ENCODE peak calls at places on chromosome 14, in nine cellular contexts. One of them, this sample, is unnamed.

GRCh38 chr14:32102968-32103367 is 25.9 kb downstream of the ARHGAP5 start:
- DNase-seq in tibial artery: no peak
- DNase-seq in upper lobe of right lung: no peak
- DNase-seq in lung: no peak
- DNase-seq in gastrocnemius medialis: no peak
- DNase-seq in right atrium auricular region: no peak
- DNase-seq in left lung: no peak
- DNase-seq in CD4-positive, alpha-beta memory T cell: no peak
- DNase-seq in tibial nerve: no peak
- DNase-seq in this sample: no peak

GRCh38 chr14:35378638-35379568 is 25.6 kb downstream of the NFKBIA start:
- DNase-seq in tibial artery: peak; percentile 93
- DNase-seq in upper lobe of right lung: no peak
- DNase-seq in lung: no peak
- DNase-seq in gastrocnemius medialis: no peak
- DNase-seq in right atrium auricular region: no peak
- DNase-seq in left lung: no peak
- DNase-seq in CD4-positive, alpha-beta memory T cell: no peak
- DNase-seq in tibial nerve: no peak
- DNase-seq in this sample: no peak

GRCh38 chr14:39097159-39097558 is 5.9 kb downstream of the SEC23A start:
- DNase-seq in tibial artery: no peak
- DNase-seq in upper lobe of right lung: no peak
- DNase-seq in lung: no peak
- DNase-seq in gastrocnemius medialis: no peak
- DNase-seq in right atrium auricular region: no peak
- DNase-seq in left lung: no peak
- DNase-seq in CD4-positive, alpha-beta memory T cell: peak; percentile 9
- DNase-seq in tibial nerve: no peak
- DNase-seq in this sample: no peak

GRCh38 chr14:59299731-59300130 is 111.3 kb downstream of the DAAM1 start:
- DNase-seq in tibial artery: no peak
- DNase-seq in upper lobe of right lung: no peak
- DNase-seq in lung: no peak
- DNase-seq in gastrocnemius medialis: no peak
- DNase-seq in right atrium auricular region: no peak
- DNase-seq in left lung: no peak
- DNase-seq in CD4-positive, alpha-beta memory T cell: no peak
- DNase-seq in tibial nerve: no peak
- DNase-seq in this sample: no peak

GRCh38 chr14:24032727-24033418 is 18.9 kb upstream of the CARMIL3 start:
- DNase-seq in tibial artery: no peak
- DNase-seq in upper lobe of right lung: no peak
- DNase-seq in lung: peak; percentile 50
- DNase-seq in gastrocnemius medialis: peak; percentile 77
- DNase-seq in right atrium auricular region: peak; percentile 71
- DNase-seq in left lung: no peak
- DNase-seq in CD4-positive, alpha-beta memory T cell: no peak
- DNase-seq in tibial nerve: no peak
- DNase-seq in this sample: no peak

GRCh38 chr14:60102389-60102788 is 10.7 kb downstream of the PCNX4 start:
- DNase-seq in tibial artery: no peak
- DNase-seq in upper lobe of right lung: no peak
- DNase-seq in lung: no peak
- DNase-seq in gastrocnemius medialis: no peak
- DNase-seq in right atrium auricular region: no peak
- DNase-seq in left lung: no peak
- DNase-seq in CD4-positive, alpha-beta memory T cell: no peak
- DNase-seq in tibial nerve: no peak
- DNase-seq in this sample: no peak

GRCh38 chr14:51604078-51604477 is 47.6 kb upstream of the FRMD6 start:
- DNase-seq in tibial artery: no peak
- DNase-seq in upper lobe of right lung: no peak
- DNase-seq in lung: no peak
- DNase-seq in gastrocnemius medialis: no peak
- DNase-seq in right atrium auricular region: no peak
- DNase-seq in left lung: no peak
- DNase-seq in CD4-positive, alpha-beta memory T cell: no peak
- DNase-seq in tibial nerve: no peak
- DNase-seq in this sample: no peak

GRCh38 chr14:94679941-94680340 is 67.8 kb downstream of the SERPINA3 start:
- DNase-seq in tibial artery: peak; percentile 39
- DNase-seq in upper lobe of right lung: peak; percentile 46
- DNase-seq in lung: no peak
- DNase-seq in gastrocnemius medialis: no peak
- DNase-seq in right atrium auricular region: no peak
- DNase-seq in left lung: no peak
- DNase-seq in CD4-positive, alpha-beta memory T cell: no peak
- DNase-seq in tibial nerve: peak; percentile 8
- DNase-seq in this sample: no peak

GRCh38 chr14:88568196-88568595 is 5.4 kb downstream of the ZC3H14 start:
- DNase-seq in tibial artery: no peak
- DNase-seq in upper lobe of right lung: no peak
- DNase-seq in lung: no peak
- DNase-seq in gastrocnemius medialis: no peak
- DNase-seq in right atrium auricular region: no peak
- DNase-seq in left lung: no peak
- DNase-seq in CD4-positive, alpha-beta memory T cell: no peak
- DNase-seq in tibial nerve: no peak
- DNase-seq in this sample: no peak

GRCh38 chr14:65044596-65044959 is 57.7 kb downstream of the MAX start:
- DNase-seq in tibial artery: peak; percentile 69
- DNase-seq in upper lobe of right lung: peak; percentile 77
- DNase-seq in lung: peak; percentile 36
- DNase-seq in gastrocnemius medialis: no peak
- DNase-seq in right atrium auricular region: no peak
- DNase-seq in left lung: peak; percentile 81
- DNase-seq in CD4-positive, alpha-beta memory T cell: no peak
- DNase-seq in tibial nerve: no peak
- DNase-seq in this sample: no peak

GRCh38 chr14:34044666-34045306 is 93.9 kb upstream of the EGLN3 start:
- DNase-seq in tibial artery: no peak
- DNase-seq in upper lobe of right lung: no peak
- DNase-seq in lung: no peak
- DNase-seq in gastrocnemius medialis: no peak
- DNase-seq in right atrium auricular region: no peak
- DNase-seq in left lung: no peak
- DNase-seq in CD4-positive, alpha-beta memory T cell: no peak
- DNase-seq in tibial nerve: no peak
- DNase-seq in this sample: no peak

GRCh38 chr14:65263161-65263788 is 149.3 kb upstream of the FUT8 start:
- DNase-seq in tibial artery: no peak
- DNase-seq in upper lobe of right lung: no peak
- DNase-seq in lung: no peak
- DNase-seq in gastrocnemius medialis: no peak
- DNase-seq in right atrium auricular region: no peak
- DNase-seq in left lung: no peak
- DNase-seq in CD4-positive, alpha-beta memory T cell: no peak
- DNase-seq in tibial nerve: no peak
- DNase-seq in this sample: no peak

GRCh38 chr14:77139022-77139421 is 2.6 kb downstream of the ZDHHC22 start:
- DNase-seq in tibial artery: peak; percentile 46
- DNase-seq in upper lobe of right lung: peak; percentile 51
- DNase-seq in lung: no peak
- DNase-seq in gastrocnemius medialis: no peak
- DNase-seq in right atrium auricular region: no peak
- DNase-seq in left lung: no peak
- DNase-seq in CD4-positive, alpha-beta memory T cell: no peak
- DNase-seq in tibial nerve: no peak
- DNase-seq in this sample: no peak

GRCh38 chr14:31951638-31951964 is 125.5 kb upstream of the ARHGAP5 start:
- DNase-seq in tibial artery: no peak
- DNase-seq in upper lobe of right lung: no peak
- DNase-seq in lung: no peak
- DNase-seq in gastrocnemius medialis: no peak
- DNase-seq in right atrium auricular region: no peak
- DNase-seq in left lung: no peak
- DNase-seq in CD4-positive, alpha-beta memory T cell: no peak
- DNase-seq in tibial nerve: no peak
- DNase-seq in this sample: no peak

GRCh38 chr14:89479802-89480201 is 62.8 kb upstream of the FOXN3 start:
- DNase-seq in tibial artery: no peak
- DNase-seq in upper lobe of right lung: no peak
- DNase-seq in lung: no peak
- DNase-seq in gastrocnemius medialis: no peak
- DNase-seq in right atrium auricular region: no peak
- DNase-seq in left lung: no peak
- DNase-seq in CD4-positive, alpha-beta memory T cell: no peak
- DNase-seq in tibial nerve: no peak
- DNase-seq in this sample: no peak

GRCh38 chr14:61699092-61699491 is 3.8 kb downstream of the HIF1A start:
- DNase-seq in tibial artery: no peak
- DNase-seq in upper lobe of right lung: no peak
- DNase-seq in lung: no peak
- DNase-seq in gastrocnemius medialis: no peak
- DNase-seq in right atrium auricular region: no peak
- DNase-seq in left lung: no peak
- DNase-seq in CD4-positive, alpha-beta memory T cell: no peak
- DNase-seq in tibial nerve: no peak
- DNase-seq in this sample: no peak
- H3K4me1 ChIP-seq in tibial artery: peaks cover 66% of the 10 kb centered on the region
- H3K4me1 ChIP-seq in upper lobe of right lung: peaks cover 39% of the 10 kb centered on the region
- H3K4me1 ChIP-seq in lung: no peaks in the 10 kb centered on the region
- H3K4me1 ChIP-seq in gastrocnemius medialis: peaks cover 26% of the 10 kb centered on the region
- H3K4me1 ChIP-seq in right atrium auricular region: no peaks in the 10 kb centered on the region
- H3K4me1 ChIP-seq in left lung: peaks cover 60% of the 10 kb centered on the region
- H3K4me1 ChIP-seq in CD4-positive, alpha-beta memory T cell: peaks cover 74% of the 10 kb centered on the region
- H3K4me1 ChIP-seq in tibial nerve: peaks cover 45% of the 10 kb centered on the region
- H3K4me1 ChIP-seq in this sample: peaks cover 15% of the 10 kb centered on the region

DNA sequence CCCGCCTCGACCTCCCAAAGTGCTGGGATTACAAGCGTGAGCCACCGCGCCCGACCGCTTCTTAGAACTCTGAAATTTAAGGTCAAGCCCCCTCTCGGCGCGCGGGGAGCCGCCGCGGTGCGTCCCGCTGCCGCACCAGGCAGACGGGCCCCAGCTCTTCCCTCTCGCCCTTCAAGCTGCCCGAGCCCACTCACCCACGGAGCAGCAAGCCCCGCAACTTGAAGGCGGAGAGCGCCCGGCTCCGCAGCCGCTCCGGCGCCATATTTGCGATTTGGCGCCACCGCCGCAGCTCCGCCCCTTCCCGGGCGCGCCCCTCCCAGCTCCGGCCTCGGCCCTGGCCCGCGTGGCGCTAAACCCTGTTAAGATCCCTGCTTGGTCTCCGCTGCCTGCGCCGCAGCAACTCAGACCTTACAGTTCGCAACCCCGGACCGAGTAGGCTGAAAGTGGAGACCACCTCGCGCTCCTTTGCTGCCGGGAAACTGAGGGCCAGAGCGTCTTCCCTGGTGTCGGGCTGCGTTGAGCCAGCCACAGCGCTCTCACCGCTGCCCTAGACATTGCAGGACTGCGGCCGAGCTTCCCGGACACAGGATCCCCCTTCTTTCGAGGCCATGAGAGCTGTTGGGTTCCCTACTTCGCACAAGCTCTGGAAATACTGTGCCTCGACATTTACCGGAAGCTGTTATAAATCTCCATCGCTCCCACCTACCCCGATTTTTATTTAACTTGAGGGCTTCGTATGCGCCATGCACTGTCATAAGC is at the start of gene POLE2:
- DNase-seq in tibial artery: peak; percentile 80
- DNase-seq in upper lobe of right lung: peak; percentile 90
- DNase-seq in lung: peak; percentile 75
- DNase-seq in gastrocnemius medialis: peak; percentile 49
- DNase-seq in right atrium auricular region: peak; percentile 70
- DNase-seq in left lung: peak; percentile 96
- DNase-seq in CD4-positive, alpha-beta memory T cell: peak; percentile 62
- DNase-seq in tibial nerve: peak; percentile 40
- DNase-seq in this sample: no peak
- H3K4me1 ChIP-seq in tibial artery: peaks cover 7% of the 10 kb centered on the region
- H3K4me1 ChIP-seq in upper lobe of right lung: peaks cover 6% of the 10 kb centered on the region
- H3K4me1 ChIP-seq in lung: peaks cover 3% of the 10 kb centered on the region
- H3K4me1 ChIP-seq in gastrocnemius medialis: peaks cover 5% of the 10 kb centered on the region
- H3K4me1 ChIP-seq in right atrium auricular region: no peaks in the 10 kb centered on the region
- H3K4me1 ChIP-seq in left lung: peaks cover 17% of the 10 kb centered on the region
- H3K4me1 ChIP-seq in CD4-positive, alpha-beta memory T cell: peaks cover 14% of the 10 kb centered on the region
- H3K4me1 ChIP-seq in tibial nerve: peaks cover 24% of the 10 kb centered on the region
- H3K4me1 ChIP-seq in this sample: peaks cover 22% of the 10 kb centered on the region

DNA sequence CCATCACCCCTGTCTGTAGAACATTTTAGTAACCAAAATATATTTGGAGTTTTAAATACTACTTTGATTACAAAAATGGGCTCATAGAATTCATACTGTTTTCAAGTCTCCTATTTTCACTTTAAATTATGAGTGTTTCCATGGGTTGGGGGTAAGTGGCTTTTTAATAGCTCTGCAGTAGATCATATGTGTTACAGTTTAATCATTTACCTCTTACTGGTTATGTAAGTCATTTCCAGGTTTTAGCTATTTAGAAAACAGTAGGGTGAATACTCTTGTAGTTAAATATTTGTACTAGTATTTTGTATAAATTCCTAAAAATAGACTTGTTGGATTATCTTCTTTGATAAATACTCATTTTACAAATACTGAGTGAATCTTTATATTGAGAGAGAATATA is 8.2 kb downstream of the PCNX1 start:
- DNase-seq in tibial artery: no peak
- DNase-seq in upper lobe of right lung: no peak
- DNase-seq in lung: no peak
- DNase-seq in gastrocnemius medialis: no peak
- DNase-seq in right atrium auricular region: no peak
- DNase-seq in left lung: no peak
- DNase-seq in CD4-positive, alpha-beta memory T cell: no peak
- DNase-seq in tibial nerve: no peak
- DNase-seq in this sample: no peak
- H3K4me1 ChIP-seq in tibial artery: peaks cover 48% of the 10 kb centered on the region
- H3K4me1 ChIP-seq in upper lobe of right lung: peaks cover 37% of the 10 kb centered on the region
- H3K4me1 ChIP-seq in lung: peaks cover 2% of the 10 kb centered on the region
- H3K4me1 ChIP-seq in gastrocnemius medialis: peaks cover 34% of the 10 kb centered on the region
- H3K4me1 ChIP-seq in right atrium auricular region: no peaks in the 10 kb centered on the region
- H3K4me1 ChIP-seq in left lung: peaks cover 84% of the 10 kb centered on the region
- H3K4me1 ChIP-seq in CD4-positive, alpha-beta memory T cell: peaks cover 97% of the 10 kb centered on the region
- H3K4me1 ChIP-seq in tibial nerve: peaks cover 30% of the 10 kb centered on the region
- H3K4me1 ChIP-seq in this sample: peaks cover 32% of the 10 kb centered on the region

DNA sequence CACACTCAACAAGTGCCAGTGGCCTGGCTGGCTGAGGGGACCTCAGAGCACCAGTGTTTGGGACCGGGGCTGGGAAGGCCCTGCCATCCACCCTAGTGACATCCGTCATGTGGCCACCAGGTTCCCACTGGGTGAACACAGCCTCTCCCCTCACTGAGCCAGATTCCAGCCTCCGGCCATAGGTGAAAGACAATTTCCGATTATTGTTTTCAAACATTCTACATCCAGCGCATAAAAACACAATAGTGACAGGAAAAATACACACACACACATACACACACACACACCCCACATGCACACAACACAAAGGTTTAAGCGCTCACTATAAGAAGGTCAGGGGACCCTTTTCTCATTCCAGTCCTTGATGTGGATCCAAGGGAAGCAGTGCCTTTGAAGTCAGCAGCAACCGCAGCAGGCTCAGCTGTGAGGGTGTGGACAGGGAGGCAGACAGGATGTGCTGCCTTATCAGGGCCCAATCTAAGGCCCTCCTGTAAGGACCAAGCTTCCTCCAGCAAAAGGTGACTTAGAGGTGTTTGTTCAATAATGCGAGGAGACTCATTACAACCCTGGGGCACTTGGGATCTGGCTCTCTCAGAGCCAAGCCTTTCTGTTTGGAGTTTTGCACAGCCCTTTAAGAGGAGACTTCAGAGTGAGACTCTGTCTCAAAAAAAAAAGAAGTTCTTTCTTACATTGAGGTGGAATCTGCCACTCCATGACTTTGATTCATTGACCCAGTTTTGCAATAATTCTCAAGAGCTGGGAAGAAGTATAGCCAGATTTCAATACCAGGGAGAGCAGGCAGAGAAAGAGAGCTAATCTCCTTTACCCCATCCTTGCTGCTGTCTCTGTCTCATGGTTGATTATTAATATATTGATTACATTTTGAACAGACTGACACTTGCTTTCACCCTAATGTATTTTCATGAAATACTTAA is 227.8 kb downstream of the ZFP36L1 start:
- DNase-seq in tibial artery: peak; percentile 60
- DNase-seq in upper lobe of right lung: no peak
- DNase-seq in lung: no peak
- DNase-seq in gastrocnemius medialis: no peak
- DNase-seq in right atrium auricular region: no peak
- DNase-seq in left lung: no peak
- DNase-seq in CD4-positive, alpha-beta memory T cell: peak; percentile 6
- DNase-seq in tibial nerve: no peak
- DNase-seq in this sample: no peak
- H3K4me1 ChIP-seq in tibial artery: peaks cover 28% of the 10 kb centered on the region
- H3K4me1 ChIP-seq in upper lobe of right lung: peaks cover 55% of the 10 kb centered on the region
- H3K4me1 ChIP-seq in lung: peaks cover 41% of the 10 kb centered on the region
- H3K4me1 ChIP-seq in gastrocnemius medialis: peaks cover 22% of the 10 kb centered on the region
- H3K4me1 ChIP-seq in right atrium auricular region: no peaks in the 10 kb centered on the region
- H3K4me1 ChIP-seq in left lung: peaks cover 57% of the 10 kb centered on the region
- H3K4me1 ChIP-seq in CD4-positive, alpha-beta memory T cell: peaks cover 17% of the 10 kb centered on the region
- H3K4me1 ChIP-seq in tibial nerve: peaks cover 85% of the 10 kb centered on the region
- H3K4me1 ChIP-seq in this sample: peaks cover 49% of the 10 kb centered on the region

This sample was measured in esophagus muscularis mucosa.